ENCODE peak calls at places on chromosomes 13 and 19, in five cellular contexts. R, O, C, P and Q are unnamed samples.

GRCh38 chr19:10863107-10863700 is 8.1 kb upstream of the CARM1 start:
- DNase-seq in P (peak; percentile 84), C (no peak), R (no peak), O (no peak), Q (no peak)

GRCh38 chr19:43468354-43469159 is 3.1 kb upstream of the LYPD3 start:
- DNase-seq in P (no peak), C (no peak), O (no peak), R (no peak), Q (no peak)

GRCh38 chr19:29308977-29309520 is 96.1 kb upstream of the UQCRFS1 start:
- DNase-seq in R (peak; percentile 69), P (no peak), O (peak; percentile 60), C (no peak), Q (no peak)

GRCh38 chr19:38425810-38426466 is at the start of gene RASGRP4:
- DNase-seq in O (peak; percentile 56), C (no peak), P (no peak), R (peak; percentile 40), Q (no peak)

GRCh38 chr13:80658705-80659104 is 317.8 kb upstream of the SPRY2 start:
- DNase-seq in R (no peak), O (no peak), P (no peak), C (no peak), Q (no peak)

GRCh38 chr13:34161829-34162544 is 344.0 kb downstream of the RFC3 start:
- DNase-seq in P (peak; percentile 96), O (no peak), C (peak; percentile 80), R (no peak), Q (no peak)

GRCh38 chr13:28099396-28100148 is 804 bp downstream of the FLT3 start:
- DNase-seq in P (no peak), R (no peak), C (no peak), O (no peak), Q (peak; percentile 9)

GRCh38 chr19:2974342-2974932 is 2.9 kb upstream of the TLE6 start:
- DNase-seq in O (no peak), P (peak; percentile 48), R (no peak), C (no peak), Q (no peak)

GRCh38 chr19:15379996-15380647 is 535 bp upstream of the AKAP8 start:
- DNase-seq in O (peak; percentile 89), P (peak; percentile 51), C (peak; percentile 11), R (peak; percentile 89), Q (no peak)

DNA sequence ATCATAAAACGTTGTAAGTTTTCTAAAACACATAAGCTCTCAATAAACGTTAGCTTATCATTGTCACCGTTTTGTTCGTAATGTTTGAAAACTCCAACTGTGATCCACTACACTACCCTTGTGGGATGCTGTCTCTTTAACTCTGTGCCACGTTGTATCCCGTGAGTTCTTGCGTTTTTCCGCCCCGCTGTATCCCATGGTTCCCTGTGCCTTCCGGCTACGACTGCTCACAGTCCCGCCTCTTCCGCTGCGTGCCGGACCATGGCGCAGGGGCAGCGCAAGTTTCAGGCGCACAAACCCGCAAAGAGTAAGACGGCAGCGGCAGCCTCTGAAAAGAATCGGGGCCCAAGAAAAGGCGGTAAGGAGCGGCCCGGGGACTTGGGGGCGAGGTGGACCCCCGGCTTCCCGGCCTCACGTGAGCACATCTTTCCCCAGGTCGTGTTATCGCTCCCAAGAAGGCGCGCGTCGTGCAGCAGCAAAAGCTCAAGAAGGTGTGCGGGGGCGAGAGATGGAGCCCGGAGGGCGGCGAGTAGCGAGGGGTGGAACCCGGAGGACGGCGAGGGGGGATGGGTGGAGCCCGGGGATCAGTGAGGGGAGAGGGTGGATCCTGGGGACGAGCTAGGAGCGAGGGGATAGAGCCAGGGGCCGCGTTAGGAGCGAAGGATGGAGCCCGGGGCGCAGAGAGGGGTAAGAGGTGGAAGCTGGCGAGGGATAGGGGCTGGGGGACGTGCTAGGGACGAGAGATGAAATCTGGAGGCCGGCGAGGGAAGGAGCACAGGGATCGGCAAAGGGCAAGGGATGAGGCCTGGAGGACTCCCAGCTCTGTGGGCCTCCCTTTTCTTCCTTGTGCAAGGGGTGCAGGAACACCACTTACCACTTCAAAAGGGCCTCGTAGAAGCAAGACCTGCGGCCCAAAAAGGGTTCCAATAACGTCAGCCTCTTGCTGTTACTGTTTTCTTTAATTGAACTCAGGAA is at the start of gene C19orf53:
- DNase-seq in C (peak; percentile 94), R (peak; percentile 87), P (peak; percentile 95), O (peak; percentile 85), Q (peak; percentile 81)
- H4K91ac ChIP-seq in C (peak within 1 kb of the TSS; percentile 62), R (no peak within 1 kb of the TSS), P (peak within 1 kb of the TSS; percentile 54), O (no peak within 1 kb of the TSS), Q (no peak within 1 kb of the TSS)

GRCh38 chr19:55619264-55619663 is 5.1 kb downstream of the ZNF784 start:
- DNase-seq in O (no peak), P (peak; percentile 33), R (no peak), C (peak; percentile 61), Q (no peak)
- H4K91ac ChIP-seq in O (no peak overlapping the region), P (no peak overlapping the region), R (no peak overlapping the region), C (no peak overlapping the region), Q (no peak overlapping the region)

GRCh38 chr19:34481861-34482379 is 362 bp downstream of the WTIP start:
- DNase-seq in R (no peak), C (no peak), P (peak; percentile 63), O (peak; percentile 63), Q (no peak)
- H4K91ac ChIP-seq in R (no peak overlapping the region), C (no peak overlapping the region), P (peak overlapping the region; percentile 73), O (no peak overlapping the region), Q (peak overlapping the region; percentile 72)

DNA sequence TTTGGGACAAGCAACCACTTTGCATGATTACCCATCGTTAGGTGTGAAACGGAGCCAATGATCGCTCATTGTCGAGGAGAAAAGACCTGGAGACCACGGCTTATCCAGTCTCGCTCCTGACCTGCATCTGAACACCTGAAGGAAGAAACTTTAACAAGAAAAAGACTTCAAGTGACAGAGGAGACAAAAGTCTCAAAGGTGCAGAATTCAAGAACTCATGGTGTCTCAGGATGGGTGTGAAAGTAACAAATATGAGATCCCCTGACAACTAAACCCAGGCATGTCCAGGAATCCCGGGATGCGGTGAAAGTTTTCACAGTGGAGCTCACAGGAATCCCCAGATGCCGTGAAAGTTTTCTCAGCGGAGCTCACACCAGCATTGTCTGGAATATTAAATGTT is 6.3 kb upstream of the ATP11A start:
- DNase-seq in O (peak; percentile 30), C (no peak), R (no peak), P (no peak), Q (no peak)
- H4K91ac ChIP-seq in O (no peak overlapping the region), C (no peak overlapping the region), R (no peak overlapping the region), P (no peak overlapping the region), Q (no peak overlapping the region)